ENCODE peak calls at places on chromosomes 3 and 15, in four cellular contexts. U, R, P and Q are unnamed samples.

GRCh38 chr15:37095993-37096877 is 4.1 kb downstream of the MEIS2 start:
- DNase-seq in R (peak; percentile 84), P (no peak), U (no peak), Q (no peak)

GRCh38 chr3:37041546-37042195 is 48.4 kb downstream of the MLH1 start:
- DNase-seq in P (no peak), R (no peak), U (no peak), Q (no peak)

GRCh38 chr15:60096157-60096556 is 92.0 kb downstream of the FOXB1 start:
- DNase-seq in P (no peak), U (peak; percentile 25), R (no peak), Q (peak; percentile 43)

GRCh38 chr3:166455724-166456123 is 618.5 kb upstream of the BCHE start:
- DNase-seq in R (no peak), P (no peak), U (no peak), Q (peak; percentile 41)

GRCh38 chr15:36359286-36359685 is 220.1 kb upstream of the CDIN1 start:
- DNase-seq in U (no peak), R (no peak), P (no peak), Q (no peak)

GRCh38 chr15:99502661-99503060 is 63.1 kb upstream of the MEF2A start:
- DNase-seq in P (no peak), U (no peak), R (peak; percentile 31), Q (no peak)

GRCh38 chr15:68295430-68295829 is 17.9 kb downstream of the FEM1B start:
- DNase-seq in R (no peak), U (no peak), P (no peak), Q (no peak)

GRCh38 chr3:178536271-178537079 is at the start of gene KCNMB2:
- DNase-seq in R (peak; percentile 60), P (no peak), U (peak; percentile 7), Q (no peak)

GRCh38 chr15:49428392-49429095 is 5.5 kb downstream of the FGF7 start:
- DNase-seq in R (no peak), U (no peak), P (no peak), Q (no peak)

GRCh38 chr3:24595801-24596200 is 101.2 kb upstream of the THRB start:
- DNase-seq in R (no peak), P (no peak), U (peak; percentile 42), Q (no peak)

GRCh38 chr3:40899286-40899712 is 300.0 kb upstream of the CTNNB1 start:
- DNase-seq in U (peak; percentile 51), P (no peak), R (no peak), Q (peak; percentile 19)

GRCh38 chr3:52440671-52441070 is 4.2 kb downstream of the SEMA3G start:
- DNase-seq in U (no peak), R (no peak), P (no peak), Q (no peak)

GRCh38 chr15:79956354-79956939 is 14.5 kb downstream of the BCL2A1 start:
- DNase-seq in R (no peak), P (no peak), U (no peak), Q (no peak)

GRCh38 chr15:38991126-38991525 is 426.5 kb upstream of the RASGRP1 start:
- DNase-seq in U (peak; percentile 79), R (peak; percentile 54), P (no peak), Q (peak; percentile 9)

GRCh38 chr3:168996622-168997021 is 666.9 kb downstream of the MECOM start:
- DNase-seq in P (no peak), R (no peak), U (no peak), Q (no peak)

GRCh38 chr3:134239538-134239937 is 11.1 kb downstream of the RYK start:
- DNase-seq in P (no peak), U (peak; percentile 49), R (no peak), Q (no peak)

GRCh38 chr3:15982243-15982642 is 184.5 kb upstream of the ANKRD28 start:
- DNase-seq in U (no peak), R (no peak), P (no peak), Q (no peak)

GRCh38 chr3:150611666-150612065 is 8.5 kb downstream of the SELENOT start:
- DNase-seq in U (no peak), P (no peak), R (no peak), Q (no peak)

GRCh38 chr3:182597621-182598041 is 195.7 kb upstream of the ATP11B start:
- DNase-seq in P (no peak), U (no peak), R (no peak), Q (peak; percentile 19)

GRCh38 chr3:106827515-106828213 is 549.6 kb upstream of the CCDC54 start:
- DNase-seq in P (no peak), U (peak; percentile 88), R (no peak), Q (no peak)

GRCh38 chr15:93987068-93987467 is 244.3 kb upstream of the MCTP2 start:
- DNase-seq in P (no peak), R (no peak), U (no peak), Q (no peak)

GRCh38 chr15:25323420-25323819 is 115.4 kb downstream of the UBE3A start:
- DNase-seq in R (no peak), U (no peak), P (no peak), Q (no peak)

GRCh38 chr15:27220199-27220598 is 249.2 kb downstream of the GABRG3 start:
- DNase-seq in P (no peak), R (no peak), U (no peak), Q (no peak)

GRCh38 chr15:65982941-65983340 is 113.7 kb downstream of the RAB11A start:
- DNase-seq in U (no peak), P (no peak), R (no peak), Q (no peak)

GRCh38 chr3:11096266-11097135 is 57.8 kb upstream of the HRH1 start:
- DNase-seq in U (peak; percentile 93), P (peak; percentile 70), R (peak; percentile 87), Q (peak; percentile 68)

GRCh38 chr3:16618721-16619120 is 13.5 kb upstream of the DAZL start:
- DNase-seq in U (peak; percentile 17), P (no peak), R (no peak), Q (peak; percentile 45)

GRCh38 chr3:25226747-25227146 is 201.3 kb upstream of the RARB start:
- DNase-seq in P (no peak), R (no peak), U (no peak), Q (no peak)

GRCh38 chr3:168990111-168990510 is 673.4 kb downstream of the MECOM start:
- DNase-seq in P (no peak), R (no peak), U (no peak), Q (no peak)